ENCODE peak calls at places on chromosomes 16 and 17, in four cellular contexts. M, V, H and B are unnamed samples.
A peak's percentile ranks its signal among the peaks of the same experiment; 100 is the strongest.

GRCh38 chr17:30161601-30162000 is 45.0 kb downstream of the NSRP1 start:
- DNase-seq in V (peak; percentile 4), M (no peak), H (no peak), B (no peak)

GRCh38 chr17:63845509-63845908 is 3.0 kb upstream of the SMARCD2 start:
- DNase-seq in H (no peak), M (no peak), V (no peak), B (peak; percentile 1)

GRCh38 chr17:82228842-82229685 is at the start of gene SLC16A3:
- DNase-seq in V (peak; percentile 75), M (peak; percentile 78), H (peak; percentile 76), B (peak; percentile 95)

GRCh38 chr17:6064855-6065254 is 5.3 kb upstream of the WSCD1 start:
- DNase-seq in V (no peak), H (no peak), M (no peak), B (no peak)

GRCh38 chr17:81397314-81398169 is 2.3 kb downstream of the BAHCC1 start:
- DNase-seq in V (peak; percentile 62), H (peak; percentile 74), M (peak; percentile 81), B (peak; percentile 96)

GRCh38 chr17:79991924-79992656 is 43.6 kb downstream of the TBC1D16 start:
- DNase-seq in V (peak; percentile 38), M (peak; percentile 46), H (peak; percentile 50), B (no peak)

GRCh38 chr16:50244504-50245416 is 21.6 kb upstream of the ADCY7 start:
- DNase-seq in M (no peak), H (no peak), V (no peak), B (peak; percentile 89)

GRCh38 chr16:88131966-88132365 is 180.7 kb downstream of the BANP start:
- DNase-seq in H (no peak), V (no peak), M (no peak), B (no peak)

GRCh38 chr16:81498351-81498750 is 53.7 kb downstream of the CMIP start:
- DNase-seq in H (no peak), V (no peak), M (no peak), B (no peak)

GRCh38 chr17:3485481-3486068 is 9.8 kb downstream of the ASPA start:
- DNase-seq in H (no peak), M (no peak), V (no peak), B (no peak)
- H3K4me3 ChIP-seq in H (no peak overlapping the region), M (no peak overlapping the region), V (no peak overlapping the region), B (no peak overlapping the region)

GRCh38 chr17:37659887-37660286 is 16.6 kb upstream of the DDX52 start:
- DNase-seq in V (no peak), M (no peak), H (no peak), B (peak; percentile 25)
- H3K27me3 ChIP-seq in V (no peaks in the 10 kb centered on the region), M (no peaks in the 10 kb centered on the region), H (no peaks in the 10 kb centered on the region), B (no peaks in the 10 kb centered on the region)

GRCh38 chr16:84082835-84083569 is 33.7 kb downstream of the MBTPS1 start:
- DNase-seq in H (no peak), M (no peak), V (no peak), B (no peak)
- H3K36me3 ChIP-seq in H (peaks cover 97% of the 10 kb centered on the region), M (peaks cover 93% of the 10 kb centered on the region), V (peaks cover 49% of the 10 kb centered on the region), B (peaks cover 20% of the 10 kb centered on the region)

DNA sequence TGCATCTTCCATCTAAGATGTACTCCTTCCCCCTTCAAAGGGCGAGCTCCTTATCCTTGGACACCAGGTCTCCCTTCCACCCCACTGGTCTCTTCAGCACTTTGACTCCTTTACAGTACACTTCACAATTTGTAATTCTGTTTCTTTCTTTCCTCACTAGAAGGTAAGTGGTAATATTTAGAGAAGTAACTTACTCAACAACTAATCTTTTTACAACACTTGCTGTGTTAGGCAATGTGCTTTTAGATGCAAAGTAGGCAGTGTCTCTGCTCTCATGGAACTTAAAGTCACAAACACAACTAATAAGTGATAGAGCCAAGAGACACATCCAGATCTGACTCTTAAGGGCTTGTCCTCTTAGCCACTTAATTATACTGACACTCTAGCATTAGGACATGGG is 6.4 kb downstream of the SIAH1 start:
- DNase-seq in H (no peak), M (peak; percentile 42), V (no peak), B (no peak)
- H3K4me3 ChIP-seq in H (no peak overlapping the region), M (no peak overlapping the region), V (no peak overlapping the region), B (no peak overlapping the region)

GRCh38 chr16:3004319-3004718 is 8.4 kb upstream of the CLDN9 start:
- DNase-seq in M (no peak), H (no peak), V (no peak), B (peak; percentile 68)
- H3K27me3 ChIP-seq in M (peaks cover 61% of the 10 kb centered on the region), H (no peaks in the 10 kb centered on the region), V (peaks cover 36% of the 10 kb centered on the region), B (no peaks in the 10 kb centered on the region)